ENCODE peak calls at places on chromosome 9, in five cellular contexts. P, V, S, D and R are unnamed samples.

GRCh38 chr9:132798817-132799790 is 79.0 kb downstream of the AK8 start:
- DNase-seq in P (no peak), V (no peak), S (peak; percentile 4), D (peak; percentile 39), R (no peak)

GRCh38 chr9:33255471-33255870 is 9.0 kb downstream of the BAG1 start:
- DNase-seq in P (no peak), V (no peak), S (no peak), D (no peak), R (no peak)

GRCh38 chr9:114017741-114018715 is 60.1 kb downstream of the AMBP start:
- DNase-seq in P (no peak), V (no peak), S (no peak), D (no peak), R (no peak)

GRCh38 chr9:110048976-110049698 is 158.8 kb downstream of the C9orf152 start:
- DNase-seq in P (peak; percentile 45), V (peak; percentile 35), S (peak; percentile 57), D (peak; percentile 31), R (no peak)

GRCh38 chr9:124102363-124102762 is 90.8 kb downstream of the LHX2 start:
- DNase-seq in P (no peak), V (no peak), S (no peak), D (no peak), R (no peak)

GRCh38 chr9:89435315-89435823 is 62.5 kb downstream of the SEMA4D start:
- DNase-seq in P (no peak), V (no peak), S (no peak), D (no peak), R (no peak)

GRCh38 chr9:32776201-32776600 is 7.1 kb upstream of the TMEM215 start:
- DNase-seq in P (no peak), V (no peak), S (no peak), D (no peak), R (no peak)

GRCh38 chr9:123420560-123421210 is 64.7 kb downstream of the CRB2 start:
- DNase-seq in P (no peak), V (no peak), S (no peak), D (no peak), R (no peak)

GRCh38 chr9:96853711-96854072 is 622 bp downstream of the ZNF782 start:
- DNase-seq in P (peak; percentile 9), V (no peak), S (peak; percentile 15), D (no peak), R (no peak)

GRCh38 chr9:5866685-5867084 is 24.0 kb upstream of the MLANA start:
- DNase-seq in P (no peak), V (no peak), S (no peak), D (no peak), R (no peak)

GRCh38 chr9:111759762-111760639 is 34.7 kb downstream of the SHOC1 start:
- DNase-seq in P (peak; percentile 90), V (peak; percentile 41), S (peak; percentile 95), D (no peak), R (peak; percentile 65)

GRCh38 chr9:136312436-136312835 is 8.5 kb upstream of the CCDC187 start:
- DNase-seq in P (peak; percentile 23), V (peak; percentile 74), S (peak; percentile 61), D (peak; percentile 67), R (no peak)

GRCh38 chr9:90124961-90125360 is 517.7 kb downstream of the DIRAS2 start:
- DNase-seq in P (no peak), V (no peak), S (no peak), D (no peak), R (no peak)

GRCh38 chr9:37509536-37509935 is 23.8 kb downstream of the POLR1E start:
- DNase-seq in P (no peak), V (no peak), S (no peak), D (no peak), R (no peak)

GRCh38 chr9:105968811-105969466 is 274.6 kb downstream of the TMEM38B start:
- DNase-seq in P (no peak), V (no peak), S (no peak), D (no peak), R (no peak)

GRCh38 chr9:37911271-37911681 is 7.3 kb upstream of the SLC25A51 start:
- DNase-seq in P (peak; percentile 80), V (no peak), S (peak; percentile 96), D (peak; percentile 40), R (no peak)

GRCh38 chr9:78967557-78968212 is 604.1 kb upstream of the TLE4 start:
- DNase-seq in P (no peak), V (no peak), S (no peak), D (no peak), R (no peak)

GRCh38 chr9:96383165-96383939 is at the start of gene SLC35D2:
- DNase-seq in P (peak; percentile 51), V (peak; percentile 67), S (peak; percentile 53), D (peak; percentile 73), R (no peak)

GRCh38 chr9:11135856-11136255 is 523.1 kb upstream of the PTPRD start:
- DNase-seq in P (no peak), V (no peak), S (no peak), D (no peak), R (no peak)

GRCh38 chr9:3825724-3826123 is 299.9 kb upstream of the RFX3 start:
- DNase-seq in P (no peak), V (no peak), S (no peak), D (no peak), R (no peak)

GRCh38 chr9:124077915-124078572 is 66.5 kb downstream of the LHX2 start:
- DNase-seq in P (no peak), V (no peak), S (no peak), D (no peak), R (no peak)

GRCh38 chr9:137202966-137203365 is 2.4 kb upstream of the TPRN start:
- DNase-seq in P (no peak), V (no peak), S (no peak), D (no peak), R (no peak)

GRCh38 chr9:92100237-92100911 is 14.8 kb downstream of the SPTLC1 start:
- DNase-seq in P (peak; percentile 74), V (peak; percentile 48), S (peak; percentile 87), D (no peak), R (no peak)

GRCh38 chr9:123150708-123151503 is 117.4 kb downstream of the GPR21 start:
- DNase-seq in P (no peak), V (no peak), S (peak; percentile 18), D (no peak), R (no peak)

GRCh38 chr9:115296831-115297565 is 179.0 kb upstream of the TNC start:
- DNase-seq in P (no peak), V (no peak), S (peak; percentile 25), D (no peak), R (no peak)

GRCh38 chr9:79974806-79975422 is 403.1 kb downstream of the TLE4 start:
- DNase-seq in P (no peak), V (no peak), S (no peak), D (no peak), R (no peak)

GRCh38 chr9:8674550-8674949 is 875.0 kb upstream of the DMAC1 start:
- DNase-seq in P (no peak), V (no peak), S (no peak), D (no peak), R (no peak)
- H3K4me3 ChIP-seq in P (no peak overlapping the region), V (no peak overlapping the region), S (no peak overlapping the region), D (no peak overlapping the region), R (no peak overlapping the region)

DNA sequence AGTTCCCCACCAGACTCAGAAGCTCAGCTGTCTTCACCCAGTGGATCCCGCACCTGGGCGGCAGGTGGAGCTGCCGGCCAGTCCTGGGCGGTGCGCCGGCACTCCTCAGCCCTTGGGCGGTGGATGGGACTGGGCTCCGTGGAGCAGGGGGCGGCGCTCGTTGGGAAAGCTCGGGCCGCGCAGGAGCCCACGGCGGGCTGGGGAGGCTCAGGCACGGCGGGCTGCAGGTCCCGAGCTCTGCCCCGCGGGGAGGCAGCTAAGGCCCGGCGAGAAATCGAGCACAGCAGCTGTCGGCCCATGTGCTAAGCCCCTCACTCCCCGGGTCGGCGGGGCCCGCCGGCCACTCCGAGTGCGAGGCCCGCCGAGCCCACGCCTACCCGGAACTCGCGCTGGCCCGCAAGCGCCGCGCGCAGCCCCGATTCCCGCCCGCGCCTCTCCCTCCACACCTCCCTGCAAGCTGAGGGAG is 560.0 kb downstream of the BRINP1 start:
- DNase-seq in P (no peak), V (no peak), S (no peak), D (no peak), R (no peak)
- TF ChIP-seq CTCF in P (no peak), V (no peak), S (no peak), D (no peak), R (no peak)

DNA sequence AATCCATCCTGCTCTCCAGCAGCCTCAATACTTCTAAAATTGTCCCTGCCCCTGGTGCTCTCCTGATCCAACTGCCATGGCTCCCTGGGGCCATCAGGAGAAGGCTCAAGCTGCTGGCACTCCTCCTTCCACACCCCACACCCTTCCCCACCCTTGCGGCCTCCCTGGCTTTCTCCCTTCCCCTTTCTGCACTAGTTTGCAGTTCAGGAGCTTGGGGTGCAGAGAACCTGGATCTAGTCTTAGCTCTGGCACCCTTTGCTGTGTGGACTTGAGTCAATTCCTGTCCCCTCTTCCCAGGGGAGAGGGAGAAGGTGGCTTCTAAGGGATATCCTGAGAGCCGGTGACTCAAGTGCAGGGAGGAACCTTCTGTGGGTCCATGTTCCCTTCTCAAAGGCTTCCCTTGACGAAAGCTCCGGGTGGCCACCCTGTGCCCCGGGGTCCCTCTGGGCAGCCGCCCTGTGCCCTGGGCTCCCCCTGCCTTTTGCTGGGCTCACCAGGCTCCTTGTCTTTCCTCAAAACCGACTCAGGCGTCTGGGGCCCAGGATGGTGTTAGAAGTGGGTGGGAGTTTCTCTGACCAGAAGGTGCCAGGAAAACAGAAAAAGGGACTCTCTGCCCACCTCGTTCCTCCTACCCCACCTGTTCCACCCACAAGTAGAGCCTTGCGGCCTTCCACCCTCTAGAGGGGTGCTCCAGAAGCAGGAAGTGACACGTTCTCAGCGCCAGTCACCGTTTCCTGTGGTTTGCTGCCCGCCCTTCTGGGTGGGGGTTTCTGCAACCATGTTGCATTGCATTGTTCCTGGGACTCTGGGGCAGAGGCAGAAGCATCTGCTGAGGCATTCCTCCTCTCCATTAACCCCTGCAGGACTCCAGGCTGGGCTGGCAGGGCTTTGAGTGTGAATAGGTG is 15.0 kb downstream of the GLIPR2 start:
- DNase-seq in P (peak; percentile 71), V (no peak), S (peak; percentile 68), D (peak; percentile 23), R (no peak)
- H3K4me3 ChIP-seq in P (no peak overlapping the region), V (no peak overlapping the region), S (no peak overlapping the region), D (no peak overlapping the region), R (no peak overlapping the region)

DNA sequence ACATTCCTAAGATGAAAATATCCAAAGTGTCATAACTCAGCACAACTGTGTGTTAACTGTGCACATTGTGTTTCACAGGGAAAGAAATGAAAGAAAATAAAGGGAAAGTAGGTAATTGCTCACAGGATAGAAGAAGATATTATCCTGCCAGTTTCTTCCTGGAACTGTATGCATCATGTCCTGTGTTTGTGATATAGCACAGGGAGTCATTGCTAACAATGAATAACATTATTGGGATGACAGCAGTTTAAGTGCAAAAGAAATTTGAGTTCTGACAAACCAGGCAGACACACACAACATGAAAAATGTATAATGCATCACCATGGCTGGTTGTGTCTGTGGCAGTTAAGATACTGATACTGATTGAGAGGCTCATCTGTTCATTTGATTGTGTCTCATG is 145.4 kb downstream of the SPATA31D1 start:
- DNase-seq in P (no peak), V (no peak), S (no peak), D (no peak), R (no peak)
- TF ChIP-seq CTCF in P (no peak), V (no peak), S (no peak), D (no peak), R (no peak)